ENCODE peak calls at places on chromosomes 12 and 14, in eight cellular contexts. L, V, J, U, K, C, Z and Q are unnamed samples.

GRCh38 chr12:29073631-29074239 is 75.3 kb upstream of the FAR2 start:
- DNase-seq in V (peak), J (peak), L (peak), K (peak), U (peak), Z (peak), C (no peak), Q (no peak)

GRCh38 chr12:60335765-60336164 is 739.9 kb downstream of the SLC16A7 start:
- DNase-seq in C (no peak), U (peak), L (no peak), J (no peak), K (no peak), Z (no peak), V (peak), Q (no peak)

GRCh38 chr12:64824500-64825142 is at the start of gene TBC1D30:
- DNase-seq in Z (peak), V (no peak), J (peak), K (peak), U (no peak), L (peak), C (no peak), Q (no peak)

GRCh38 chr12:94925206-94925605 is 78.3 kb downstream of the NDUFA12 start:
- DNase-seq in U (no peak), V (no peak), K (no peak), C (no peak), L (no peak), Z (no peak), J (no peak), Q (no peak)

GRCh38 chr12:132162508-132163031 is 18.3 kb downstream of the NOC4L start:
- DNase-seq in K (no peak), L (peak), J (no peak), Z (no peak), C (no peak), V (peak), U (peak), Q (no peak)

GRCh38 chr12:63302269-63302940 is 151.4 kb upstream of the AVPR1A start:
- DNase-seq in C (no peak), J (no peak), L (no peak), Z (peak), V (no peak), U (no peak), K (peak), Q (no peak)

GRCh38 chr12:47557401-47557800 is 148.4 kb downstream of the RPAP3 start:
- DNase-seq in V (no peak), Z (no peak), J (no peak), U (no peak), L (no peak), K (no peak), C (no peak), Q (no peak)

GRCh38 chr12:42483534-42483857 is 106.0 kb downstream of the PRICKLE1 start:
- DNase-seq in Z (peak), U (no peak), J (peak), L (peak), C (peak), K (peak), V (no peak), Q (no peak)

GRCh38 chr12:68121143-68121542 is 38.4 kb downstream of the IFNG start:
- DNase-seq in K (no peak), L (no peak), J (no peak), U (no peak), C (no peak), V (no peak), Z (no peak), Q (no peak)

GRCh38 chr12:106251636-106252035 is 3.8 kb upstream of the CKAP4 start:
- DNase-seq in Z (peak), U (no peak), V (peak), C (no peak), L (no peak), K (no peak), J (peak), Q (no peak)

GRCh38 chr12:59548930-59549329 is 46.9 kb upstream of the SLC16A7 start:
- DNase-seq in C (no peak), L (no peak), V (no peak), U (no peak), K (no peak), Z (peak), J (no peak), Q (no peak)

GRCh38 chr12:113250045-113250444 is 28.8 kb downstream of the TPCN1 start:
- DNase-seq in J (no peak), U (no peak), C (no peak), L (no peak), V (no peak), K (no peak), Z (no peak), Q (no peak)

DNA sequence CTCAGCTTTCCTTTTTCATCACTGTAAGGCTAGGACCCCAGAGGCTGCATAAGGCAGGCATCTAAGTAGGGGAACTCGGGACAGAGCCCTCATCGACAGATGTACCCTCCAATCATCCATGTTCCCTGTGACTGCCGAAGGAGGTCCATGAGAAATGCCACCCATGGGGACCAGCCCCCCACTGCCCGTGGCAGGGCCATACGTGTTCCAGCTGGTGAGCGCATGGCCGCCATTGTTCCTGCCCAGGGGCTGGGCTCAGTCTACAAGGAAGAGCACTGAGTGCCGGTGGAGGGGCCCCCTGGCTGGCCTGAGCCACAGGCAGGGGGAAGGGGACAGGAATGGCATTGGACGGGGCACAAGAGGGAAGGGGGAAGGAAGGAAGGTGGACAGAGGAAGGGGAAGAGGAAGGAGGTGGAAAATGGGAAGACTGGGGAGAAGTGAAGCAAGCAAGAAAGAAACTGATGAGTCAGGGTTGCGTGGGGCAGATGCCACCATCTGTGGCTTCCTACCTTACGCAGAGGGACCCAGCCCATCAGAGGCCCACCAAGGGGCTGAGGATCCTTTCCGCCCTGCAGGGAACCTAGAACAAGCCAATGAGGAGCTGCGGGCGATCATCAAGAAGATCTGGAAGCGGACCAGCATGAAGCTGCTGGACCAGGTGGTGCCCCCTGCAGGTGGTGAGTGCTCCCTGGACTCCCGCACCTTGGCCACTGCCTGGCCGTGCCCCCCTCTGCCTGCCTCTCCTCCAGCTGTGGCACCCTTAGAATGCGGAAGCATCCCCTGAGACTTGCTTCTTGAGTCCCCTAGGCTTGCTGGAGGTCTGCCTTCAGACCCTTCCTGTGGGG is 120.6 kb upstream of the FKBP4 start:
- DNase-seq in U (no peak), J (no peak), V (no peak), K (no peak), L (no peak), Z (peak), C (no peak), Q (no peak)
- TF ChIP-seq CTCF in U (peak), J (no peak), V (no peak), K (no peak), L (no peak), Z (peak), C (no peak), Q (no peak)

GRCh38 chr12:14057895-14058294 is 76.5 kb upstream of the GRIN2B start:
- DNase-seq in J (no peak), Z (no peak), K (no peak), L (no peak), U (no peak), C (no peak), V (no peak), Q (no peak)
- TF ChIP-seq CTCF in J (no peak), Z (peak), K (no peak), L (no peak), U (no peak), C (no peak), V (no peak), Q (no peak)

GRCh38 chr12:25130741-25131188 is 64.2 kb downstream of the DNAI7 start:
- DNase-seq in Z (no peak), L (peak), J (peak), K (peak), C (no peak), U (peak), V (peak), Q (no peak)

GRCh38 chr12:25131270-25131669 is 63.7 kb downstream of the DNAI7 start:
- DNase-seq in K (no peak), C (no peak), Z (no peak), L (no peak), J (no peak), U (no peak), V (no peak), Q (no peak)

DNA sequence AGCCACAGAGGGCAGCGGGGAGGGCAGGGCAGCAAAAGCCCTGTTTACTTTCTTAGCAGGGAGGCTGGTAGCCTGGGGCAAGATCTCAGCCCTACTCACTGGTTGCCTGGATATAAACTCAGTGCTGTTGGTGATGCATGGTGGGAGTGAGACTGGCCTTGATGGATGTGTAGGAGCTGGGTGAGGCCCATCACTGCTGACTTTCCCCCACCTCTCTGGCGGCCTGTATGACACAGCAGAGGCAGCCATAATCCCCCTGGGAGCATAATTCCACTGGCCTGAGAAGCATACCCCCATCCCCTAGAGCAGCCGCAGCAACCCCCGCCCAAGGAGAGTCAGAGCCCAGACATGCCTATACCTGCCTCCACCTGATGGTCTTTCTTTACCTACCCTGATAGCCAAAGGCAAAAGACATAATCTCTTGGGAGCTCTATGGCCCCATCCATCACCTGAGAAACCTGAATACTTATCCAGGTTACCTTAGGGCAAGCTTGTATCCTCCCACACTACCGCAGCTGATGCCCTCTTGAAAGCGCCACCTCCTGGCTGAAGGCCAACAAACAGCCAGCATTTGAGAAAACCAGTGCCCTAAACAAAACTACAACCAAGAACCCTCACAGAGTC is 59.3 kb downstream of the DNAI7 start:
- DNase-seq in J (no peak), Z (peak), V (no peak), L (peak), U (no peak), C (no peak), K (no peak), Q (peak)
- TF ChIP-seq CTCF in J (no peak), Z (peak), V (no peak), L (peak), U (no peak), C (no peak), K (peak), Q (peak)

DNA sequence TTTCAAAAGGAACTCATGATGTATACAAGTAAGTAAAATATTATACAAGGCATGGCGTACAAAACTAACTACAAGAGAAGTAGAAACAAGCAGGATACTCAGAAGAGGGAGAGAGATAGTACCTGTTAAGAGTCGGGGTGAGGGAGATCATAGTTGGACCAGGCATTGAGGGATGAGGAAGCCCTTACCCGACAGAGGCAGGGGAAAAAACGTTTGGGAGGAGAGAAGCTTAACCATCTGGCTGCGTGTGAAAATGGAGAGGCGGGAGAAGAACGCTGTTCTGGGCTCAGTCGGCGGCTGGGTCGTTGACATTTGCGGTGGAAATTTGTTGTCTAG is 575 bp upstream of the FMNL3 start:
- DNase-seq in U (no peak), Z (no peak), K (no peak), C (no peak), L (no peak), V (no peak), J (no peak), Q (no peak)
- TF ChIP-seq CTCF in U (no peak), Z (peak), K (no peak), C (no peak), L (no peak), V (no peak), J (no peak), Q (peak)

DNA sequence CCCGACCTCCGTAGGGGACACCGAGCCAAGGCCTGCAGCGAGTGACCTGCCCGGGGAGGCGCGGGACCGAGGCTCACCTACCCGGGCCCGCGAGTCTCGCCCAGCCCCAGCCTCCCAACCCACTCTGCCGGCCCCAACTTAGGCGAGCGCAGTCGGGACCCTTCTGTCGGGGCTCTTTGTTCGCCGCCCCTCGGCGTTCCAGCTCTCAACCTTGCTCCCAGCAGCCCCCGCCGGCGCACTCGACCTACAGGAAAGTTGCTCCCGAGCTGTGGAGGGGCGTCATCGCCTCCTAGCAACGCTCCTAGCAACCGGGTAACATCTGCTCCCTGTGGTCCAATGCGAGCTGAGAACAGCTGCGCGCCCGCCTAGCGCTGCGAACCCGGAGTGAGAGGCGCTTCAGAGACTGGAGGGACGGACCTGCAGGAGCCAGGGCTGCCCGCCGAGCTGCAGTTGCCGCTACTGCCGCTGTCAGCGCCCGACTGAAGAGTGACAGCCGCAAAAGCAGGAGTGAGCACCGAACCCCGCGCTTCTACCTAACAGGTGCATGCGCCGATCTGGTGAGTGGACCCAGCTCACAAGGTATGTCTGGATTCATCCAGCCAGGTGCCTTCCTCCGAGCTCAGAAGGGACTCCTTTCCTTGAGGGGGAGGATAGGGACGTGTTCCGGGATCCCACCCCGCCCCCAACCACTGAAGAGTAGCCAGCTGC is 354.9 kb downstream of the SNAPC1 start:
- DNase-seq in Z (peak), V (peak), L (no peak), J (peak), K (peak), U (peak), C (peak), Q (peak)
- TF ChIP-seq CTCF in Z (peak), V (no peak), L (no peak), J (peak), K (peak), U (peak), C (peak), Q (peak)

DNA sequence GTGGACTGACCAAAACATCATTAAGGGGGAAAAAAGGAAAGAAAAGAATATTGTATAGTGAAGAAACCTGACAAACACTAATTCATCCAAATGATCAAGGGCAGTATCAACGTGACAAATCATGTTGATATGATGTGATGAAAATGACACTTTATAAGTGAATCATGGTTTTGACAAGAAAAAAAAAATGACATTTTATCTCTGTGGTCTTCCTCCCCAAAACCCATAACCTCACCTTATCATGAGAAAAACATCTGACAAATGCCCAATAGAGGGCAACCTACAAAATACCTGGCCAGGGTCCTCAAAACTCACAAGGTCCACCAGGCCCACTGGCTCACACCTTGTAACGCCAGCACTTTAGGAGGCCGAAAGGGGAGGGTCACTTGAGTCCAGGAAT is 13.8 kb downstream of the TMED10 start:
- DNase-seq in K (no peak), Z (no peak), V (no peak), J (no peak), L (no peak), U (no peak), C (no peak), Q (no peak)
- TF ChIP-seq CTCF in K (no peak), Z (peak), V (no peak), J (no peak), L (no peak), U (no peak), C (no peak), Q (peak)

GRCh38 chr14:35287481-35288013 is 4.6 kb upstream of the PSMA6 start:
- DNase-seq in Z (no peak), L (no peak), V (peak), U (no peak), K (no peak), C (no peak), J (no peak), Q (no peak)

GRCh38 chr14:35286707-35287106 is 5.5 kb upstream of the PSMA6 start:
- DNase-seq in U (no peak), K (no peak), C (no peak), V (no peak), J (no peak), Z (no peak), L (peak), Q (no peak)

GRCh38 chr14:35285168-35285990 is 6.8 kb upstream of the PSMA6 start:
- DNase-seq in J (no peak), V (peak), L (peak), U (no peak), Z (no peak), K (peak), C (no peak), Q (no peak)

GRCh38 chr14:35289623-35290022 is 2.6 kb upstream of the PSMA6 start:
- DNase-seq in V (no peak), L (no peak), K (no peak), J (no peak), C (no peak), U (no peak), Z (no peak), Q (no peak)

DNA sequence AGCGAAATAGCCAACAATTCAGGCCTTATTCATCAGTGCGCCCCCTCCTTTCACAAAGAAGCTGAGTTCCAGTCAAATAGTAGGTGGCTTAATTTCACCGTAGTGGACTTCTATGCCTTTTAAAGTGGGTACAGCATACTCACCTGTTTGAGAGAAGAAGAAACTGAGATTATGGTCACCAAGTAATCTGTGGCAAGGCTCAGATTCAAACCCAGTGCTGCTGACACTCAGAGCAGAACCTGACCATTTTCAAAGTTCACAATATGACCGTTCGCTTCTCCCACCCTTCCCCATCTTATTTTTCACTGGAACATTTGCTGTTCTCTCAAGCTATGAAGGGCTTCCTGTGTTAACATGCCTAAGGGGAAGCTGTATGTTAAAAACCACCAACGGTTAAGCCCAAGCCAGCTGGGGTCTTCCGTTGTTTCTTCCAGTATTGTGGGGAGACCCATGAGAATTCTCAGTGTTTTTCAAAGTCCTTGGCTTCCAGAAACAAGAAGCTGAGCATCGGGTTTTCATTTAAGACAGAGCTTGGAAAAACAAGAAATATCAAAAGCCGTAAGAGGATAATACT is 6.1 kb upstream of the PSMA6 start:
- DNase-seq in K (no peak), V (no peak), L (peak), Z (no peak), J (no peak), C (no peak), U (no peak), Q (no peak)
- TF ChIP-seq CTCF in K (no peak), V (no peak), L (no peak), Z (no peak), J (no peak), C (no peak), U (no peak), Q (no peak)

GRCh38 chr12:81963026-81963425 is 203.9 kb upstream of the PPFIA2 start:
- DNase-seq in J (no peak), L (no peak), Z (no peak), V (no peak), K (no peak), U (no peak), C (no peak), Q (no peak)

GRCh38 chr12:81962126-81962856 is 203.1 kb upstream of the PPFIA2 start:
- DNase-seq in V (no peak), K (no peak), L (no peak), Z (no peak), U (no peak), J (no peak), C (no peak), Q (no peak)

GRCh38 chr12:81963651-81964050 is 204.5 kb upstream of the PPFIA2 start:
- DNase-seq in J (no peak), C (no peak), K (no peak), Z (no peak), L (no peak), U (no peak), V (no peak), Q (no peak)
- TF ChIP-seq CTCF in J (no peak), C (no peak), K (no peak), Z (no peak), L (no peak), U (no peak), V (no peak), Q (no peak)